ENCODE peak calls at places on chromosomes 7 and 10, in ten cellular contexts. N is IMR-90, R is SK-N-SH, E is fibroblast of lung, Z is GM23248, B is OCI-LY7, Q is DND-41, F is hepatocyte, I is PC-9, M is osteoblast. H is an unnamed sample.

GRCh38 chr10:70912556-70912955 is 24.2 kb upstream of the PCBD1 start:
- DNase-seq in M (peak; percentile 17), Z (no peak), Q (no peak), E (no peak), N (no peak), I (no peak), R (peak; percentile 6), F (no peak), B (no peak), H (no peak)

GRCh38 chr10:59622320-59622901 is 87.2 kb downstream of the SLC16A9 start:
- DNase-seq in R (peak; percentile 46), F (peak; percentile 82), I (peak; percentile 25), M (peak; percentile 52), Q (peak; percentile 36), N (peak; percentile 61), B (peak; percentile 54), Z (peak; percentile 60), E (peak; percentile 47), H (peak; percentile 65)

GRCh38 chr7:101536232-101536631 is 92.9 kb downstream of the MYL10 start:
- DNase-seq in Q (no peak), B (no peak), N (no peak), F (no peak), I (no peak), E (no peak), M (peak; percentile 58), R (peak; percentile 79), Z (no peak), H (no peak)

GRCh38 chr7:30003098-30003497 is 13.5 kb upstream of the SCRN1 start:
- DNase-seq in B (no peak), F (no peak), E (no peak), M (no peak), Z (no peak), R (no peak), I (no peak), Q (no peak), N (no peak), H (no peak)

GRCh38 chr7:45721949-45722598 is 147.9 kb downstream of the ADCY1 start:
- DNase-seq in I (no peak), Z (no peak), M (no peak), Q (no peak), F (no peak), R (peak; percentile 37), E (no peak), N (no peak), B (no peak), H (no peak)

GRCh38 chr7:9890092-9890491 is 1083.6 kb upstream of the PHF14 start:
- DNase-seq in M (no peak), B (no peak), E (no peak), Z (no peak), I (no peak), N (no peak), R (no peak), F (no peak), Q (no peak), H (no peak)

GRCh38 chr7:5429253-5429856 is 5.7 kb upstream of the TNRC18 start:
- DNase-seq in Z (peak; percentile 69), E (peak; percentile 68), N (peak; percentile 47), M (peak; percentile 88), Q (no peak), B (no peak), F (peak; percentile 86), R (no peak), I (peak; percentile 62), H (no peak)

GRCh38 chr7:1290262-1291039 is 57.8 kb downstream of the UNCX start:
- DNase-seq in Z (peak; percentile 72), B (no peak), I (no peak), N (no peak), F (peak; percentile 63), R (no peak), Q (peak; percentile 30), M (peak; percentile 96), E (peak; percentile 16), H (no peak)

GRCh38 chr7:42064534-42064933 is 172.5 kb downstream of the GLI3 start:
- DNase-seq in R (no peak), N (no peak), Z (no peak), B (no peak), F (no peak), E (no peak), Q (no peak), M (no peak), I (no peak), H (no peak)

GRCh38 chr10:10755490-10755889 is 262.2 kb upstream of the CELF2 start:
- DNase-seq in Q (no peak), F (no peak), I (no peak), Z (no peak), B (no peak), M (no peak), E (no peak), R (no peak), N (no peak), H (no peak)

GRCh38 chr7:33500590-33500989 is 371.2 kb downstream of the BBS9 start:
- DNase-seq in Z (peak; percentile 48), M (no peak), F (no peak), E (no peak), R (no peak), B (no peak), N (peak; percentile 10), I (no peak), Q (no peak), H (no peak)

GRCh38 chr7:54811016-54811924 is 52.3 kb upstream of the SEC61G start:
- DNase-seq in R (no peak), Z (peak; percentile 79), Q (no peak), I (no peak), B (no peak), E (peak; percentile 95), N (peak; percentile 94), F (no peak), M (peak; percentile 45), H (no peak)

GRCh38 chr10:79052311-79053080 is 16.3 kb upstream of the ZMIZ1 start:
- DNase-seq in B (peak; percentile 28), N (no peak), Z (peak; percentile 28), E (peak; percentile 49), Q (no peak), M (peak; percentile 90), R (peak; percentile 66), I (peak; percentile 27), F (peak; percentile 60), H (no peak)

GRCh38 chr10:107546986-107547385 is 382.5 kb upstream of the SORCS1 start:
- DNase-seq in F (no peak), M (no peak), Z (no peak), Q (no peak), E (no peak), B (no peak), R (no peak), I (no peak), N (no peak), H (no peak)

GRCh38 chr7:17921891-17922416 is 18.3 kb downstream of the SNX13 start:
- DNase-seq in Q (no peak), Z (no peak), M (no peak), B (no peak), F (no peak), I (no peak), N (no peak), R (no peak), E (peak; percentile 54), H (no peak)
- H4K20me1 ChIP-seq in Q (peaks cover 38% of the 10 kb centered on the region), Z (peaks cover 19% of the 10 kb centered on the region), M (peaks cover 35% of the 10 kb centered on the region), B (peaks cover 22% of the 10 kb centered on the region), F (peaks cover 36% of the 10 kb centered on the region), I (peaks cover 21% of the 10 kb centered on the region), N (peaks cover 41% of the 10 kb centered on the region), R (peaks cover 31% of the 10 kb centered on the region), E (no peaks in the 10 kb centered on the region), H (peaks cover 10% of the 10 kb centered on the region)

GRCh38 chr7:139230774-139231512 is at the start of gene UBN2:
- DNase-seq in M (peak; percentile 99), Q (peak; percentile 95), I (peak; percentile 97), B (peak; percentile 96), F (peak; percentile 98), E (peak; percentile 95), N (peak; percentile 97), R (peak; percentile 99), Z (peak; percentile 97), H (peak; percentile 99)
- H4K20me1 ChIP-seq in M (peaks cover 3% of the 10 kb centered on the region), Q (peaks cover 5% of the 10 kb centered on the region), I (peaks cover 14% of the 10 kb centered on the region), B (peaks cover 10% of the 10 kb centered on the region), F (peaks cover 9% of the 10 kb centered on the region), E (no peaks in the 10 kb centered on the region), N (peaks cover 7% of the 10 kb centered on the region), R (peaks cover 23% of the 10 kb centered on the region), Z (no peaks in the 10 kb centered on the region), H (no peaks in the 10 kb centered on the region)

DNA sequence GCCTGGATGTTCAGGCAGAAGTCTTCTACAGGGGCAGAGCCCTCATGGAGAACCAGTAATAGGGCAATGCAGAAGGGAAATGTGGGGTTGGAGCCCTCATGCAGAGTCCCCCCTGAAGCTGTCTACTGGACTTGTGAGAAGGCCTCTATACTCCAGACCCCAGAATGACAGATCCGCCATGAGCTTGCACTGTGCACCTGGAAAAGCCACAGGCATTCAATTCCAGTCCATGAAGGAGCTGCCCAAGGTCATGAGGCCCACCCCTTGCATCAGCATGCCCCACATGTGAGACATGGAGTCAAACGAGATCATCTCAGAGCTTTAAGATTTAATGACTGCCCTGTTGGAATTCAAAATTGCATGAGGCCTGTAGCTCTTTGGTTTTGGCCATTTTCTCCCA is 4.9 kb upstream of the ZNF679 start:
- DNase-seq in R (no peak), M (no peak), F (no peak), B (no peak), Z (no peak), I (no peak), E (no peak), N (no peak), Q (no peak), H (no peak)
- H4K20me1 ChIP-seq in R (no peaks in the 10 kb centered on the region), M (no peaks in the 10 kb centered on the region), F (no peaks in the 10 kb centered on the region), B (no peaks in the 10 kb centered on the region), Z (no peaks in the 10 kb centered on the region), I (no peaks in the 10 kb centered on the region), E (no peaks in the 10 kb centered on the region), N (no peaks in the 10 kb centered on the region), Q (no peaks in the 10 kb centered on the region), H (no peaks in the 10 kb centered on the region)

DNA sequence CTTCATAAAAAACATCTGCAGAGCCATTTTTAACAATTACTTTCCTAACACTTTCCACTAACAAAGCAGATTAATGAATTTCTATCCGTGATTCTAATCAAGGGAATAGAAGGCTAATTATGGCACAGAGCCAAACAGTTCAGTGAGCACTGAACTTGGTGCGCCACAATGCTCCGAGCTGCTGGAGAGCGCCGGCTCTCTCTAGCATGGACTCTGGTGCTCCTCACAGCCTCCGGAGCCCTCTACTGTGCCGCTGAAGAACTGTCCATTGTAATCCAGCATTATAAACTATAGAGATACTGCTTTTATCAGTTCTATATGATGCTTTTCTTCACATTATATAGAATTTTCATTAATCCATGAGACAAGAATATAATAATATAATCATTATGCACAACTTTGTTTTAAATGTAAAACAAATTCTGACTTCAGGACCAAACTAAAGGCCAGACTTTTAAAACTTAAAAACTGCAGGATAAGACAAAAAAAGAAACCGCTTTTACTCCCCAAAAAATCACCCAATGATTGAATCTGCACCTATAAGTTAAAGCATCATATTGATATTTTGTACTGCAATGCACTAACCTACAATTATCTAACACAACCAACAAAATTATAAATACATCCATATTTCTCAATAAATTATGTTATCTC is 123.6 kb downstream of the RNF32 start:
- DNase-seq in N (peak; percentile 78), R (peak; percentile 79), Z (peak; percentile 87), Q (peak; percentile 11), B (no peak), I (no peak), M (peak; percentile 41), E (peak; percentile 74), F (peak; percentile 89), H (no peak)
- H4K20me1 ChIP-seq in N (no peaks in the 10 kb centered on the region), R (no peaks in the 10 kb centered on the region), Z (no peaks in the 10 kb centered on the region), Q (peaks cover 6% of the 10 kb centered on the region), B (no peaks in the 10 kb centered on the region), I (no peaks in the 10 kb centered on the region), M (no peaks in the 10 kb centered on the region), E (no peaks in the 10 kb centered on the region), F (no peaks in the 10 kb centered on the region), H (no peaks in the 10 kb centered on the region)

GRCh38 chr7:17255930-17256329 is 42.5 kb upstream of the AHR start:
- DNase-seq in R (no peak), B (no peak), N (no peak), Z (no peak), E (no peak), M (no peak), F (no peak), Q (no peak), I (no peak), H (no peak)
- H4K20me1 ChIP-seq in R (no peaks in the 10 kb centered on the region), B (no peaks in the 10 kb centered on the region), N (no peaks in the 10 kb centered on the region), Z (no peaks in the 10 kb centered on the region), E (no peaks in the 10 kb centered on the region), M (no peaks in the 10 kb centered on the region), F (no peaks in the 10 kb centered on the region), Q (no peaks in the 10 kb centered on the region), I (no peaks in the 10 kb centered on the region), H (no peaks in the 10 kb centered on the region)

H was measured in MM.1S.